ENCODE peak calls at places on chromosomes 1 and 21, in seven cellular contexts. L is ovary, R is cardiac muscle cell, J is epithelial cell of esophagus, E is left lung, Q is WTC11, Z is HFF-Myc. N is an unnamed sample.
A peak's percentile ranks its signal among the peaks of the same experiment; 100 is the strongest.

GRCh38 chr1:116498789-116499628 is 71.8 kb downstream of the CD58 start:
- DNase-seq in L (peak; percentile 45), R (peak; percentile 80), J (peak; percentile 70), E (no peak), Q (peak; percentile 68), Z (peak; percentile 65), N (no peak)

GRCh38 chr1:6874298-6874697 is 89.0 kb downstream of the CAMTA1 start:
- DNase-seq in L (no peak), R (no peak), J (no peak), E (no peak), Q (no peak), Z (no peak), N (no peak)

GRCh38 chr1:237058470-237058869 is 16.5 kb downstream of the RYR2 start:
- DNase-seq in L (no peak), R (no peak), J (no peak), E (no peak), Q (no peak), Z (no peak), N (no peak)

GRCh38 chr21:29125979-29126378 is 4.5 kb upstream of the MAP3K7CL start:
- DNase-seq in L (no peak), R (no peak), J (no peak), E (no peak), Q (no peak), Z (no peak), N (no peak)

GRCh38 chr1:67214420-67215174 is 48.3 kb downstream of the IL23R start:
- DNase-seq in L (no peak), R (peak; percentile 37), J (peak; percentile 57), E (no peak), Q (peak; percentile 29), Z (no peak), N (no peak)

GRCh38 chr21:39281207-39281606 is 32.2 kb downstream of the BRWD1 start:
- DNase-seq in L (no peak), R (no peak), J (no peak), E (no peak), Q (no peak), Z (no peak), N (no peak)

GRCh38 chr1:182614796-182615451 is 10.7 kb upstream of the RGS16 start:
- DNase-seq in L (peak; percentile 87), R (peak; percentile 91), J (peak; percentile 65), E (peak; percentile 91), Q (peak; percentile 55), Z (peak; percentile 82), N (peak; percentile 72)

GRCh38 chr1:174652496-174653280 is 204.9 kb downstream of the GPR52 start:
- DNase-seq in L (no peak), R (no peak), J (no peak), E (no peak), Q (peak; percentile 65), Z (no peak), N (no peak)

GRCh38 chr1:37995773-37996379 is 6.1 kb upstream of the SF3A3 start:
- DNase-seq in L (peak; percentile 95), R (peak; percentile 97), J (peak; percentile 56), E (peak; percentile 87), Q (peak; percentile 85), Z (peak; percentile 94), N (peak; percentile 80)

GRCh38 chr1:27542463-27543273 is 52.7 kb upstream of the WASF2 start:
- DNase-seq in L (peak; percentile 63), R (peak; percentile 50), J (peak; percentile 85), E (peak; percentile 85), Q (no peak), Z (no peak), N (peak; percentile 72)

GRCh38 chr21:35697321-35697808 is 363.0 kb downstream of the SETD4 start:
- DNase-seq in L (peak; percentile 87), R (peak; percentile 81), J (peak; percentile 16), E (peak; percentile 65), Q (no peak), Z (peak; percentile 29), N (peak; percentile 32)

GRCh38 chr1:202765726-202766125 is 42.5 kb downstream of the KDM5B start:
- DNase-seq in L (no peak), R (no peak), J (no peak), E (no peak), Q (no peak), Z (no peak), N (no peak)

GRCh38 chr21:35563885-35564451 is 496.4 kb downstream of the SETD4 start:
- DNase-seq in L (peak; percentile 46), R (peak; percentile 97), J (no peak), E (no peak), Q (no peak), Z (peak; percentile 54), N (no peak)

GRCh38 chr1:211920602-211921226 is 90.2 kb upstream of the LPGAT1 start:
- DNase-seq in L (no peak), R (peak; percentile 36), J (no peak), E (no peak), Q (no peak), Z (no peak), N (no peak)

GRCh38 chr1:162873671-162874666 is 13.0 kb upstream of the CCDC190 start:
- DNase-seq in L (no peak), R (peak; percentile 79), J (peak; percentile 63), E (no peak), Q (no peak), Z (no peak), N (no peak)
- TF ChIP-seq CTCF in L (no peak), R (peak; percentile 44), J (peak; percentile 26), E (no peak), Q (no peak), Z (peak; percentile 16), N (no peak)

GRCh38 chr1:169466259-169467230 is 19.2 kb downstream of the SLC19A2 start:
- DNase-seq in L (no peak), R (peak; percentile 72), J (peak; percentile 58), E (no peak), Q (no peak), Z (no peak), N (no peak)
- TF ChIP-seq CTCF in L (peak; percentile 38), R (peak; percentile 40), J (peak; percentile 39), E (no peak), Q (no peak), Z (peak; percentile 16), N (no peak)

GRCh38 chr21:31780944-31781343 is 49.0 kb upstream of the SCAF4 start:
- DNase-seq in L (no peak), R (no peak), J (peak; percentile 75), E (no peak), Q (no peak), Z (no peak), N (no peak)
- TF ChIP-seq CTCF in L (no peak), R (no peak), J (peak; percentile 47), E (no peak), Q (no peak), Z (no peak), N (no peak)

GRCh38 chr1:33137800-33138199 is 44.0 kb downstream of the TRIM62 start:
- DNase-seq in L (peak; percentile 60), R (peak; percentile 68), J (peak; percentile 20), E (no peak), Q (peak; percentile 86), Z (no peak), N (no peak)
- TF ChIP-seq CTCF in L (peak; percentile 11), R (peak; percentile 75), J (peak; percentile 36), E (peak; percentile 21), Q (peak; percentile 61), Z (peak; percentile 76), N (peak; percentile 13)

GRCh38 chr1:94440088-94440487 is 21.9 kb downstream of the ABCD3 start:
- DNase-seq in L (no peak), R (no peak), J (no peak), E (no peak), Q (no peak), Z (no peak), N (no peak)
- TF ChIP-seq CTCF in L (no peak), R (peak; percentile 16), J (no peak), E (no peak), Q (no peak), Z (no peak), N (no peak)

DNA sequence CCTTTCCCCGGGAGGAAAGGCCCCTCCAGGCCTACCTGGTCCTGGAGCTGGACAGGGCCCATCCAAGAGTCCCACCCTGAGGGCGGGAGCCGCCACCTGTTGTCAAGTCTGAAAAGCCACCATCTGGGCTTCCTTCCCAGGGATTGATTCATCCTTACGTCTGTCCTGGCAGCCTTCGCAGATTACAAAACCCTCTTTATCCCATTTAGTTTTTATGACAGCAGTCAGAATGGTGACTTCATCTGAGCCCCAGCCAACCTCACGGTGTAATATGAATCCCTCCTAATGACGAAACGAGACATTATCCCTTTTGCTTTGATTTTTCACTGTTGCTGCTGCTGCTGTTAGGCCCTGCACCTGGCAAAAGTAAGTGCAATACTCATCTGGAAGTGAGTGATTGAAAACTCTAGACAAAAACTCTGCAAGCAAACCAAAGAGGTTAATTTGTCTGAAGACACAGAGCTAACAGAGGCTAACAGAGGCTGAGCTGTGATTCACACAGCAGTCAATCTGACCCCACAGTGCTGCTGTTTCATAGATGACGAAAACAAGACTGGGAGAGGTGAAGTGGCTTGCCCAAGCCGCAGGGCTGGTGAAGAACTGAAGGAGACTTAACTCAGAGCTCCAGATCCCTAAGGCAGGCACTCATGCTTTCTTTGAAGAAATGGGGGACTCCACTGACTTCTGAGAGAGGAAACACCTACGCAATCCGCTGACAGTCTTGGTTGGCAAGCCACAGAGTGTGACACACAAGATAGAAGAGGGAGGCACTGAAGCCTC is 30.0 kb upstream of the S100A7 start:
- DNase-seq in L (no peak), R (peak; percentile 94), J (peak; percentile 98), E (no peak), Q (no peak), Z (peak; percentile 66), N (no peak)
- TF ChIP-seq CTCF in L (no peak), R (no peak), J (peak; percentile 26), E (no peak), Q (no peak), Z (no peak), N (no peak)

GRCh38 chr1:147223740-147224615 is 1.2 kb downstream of the FMO5 start:
- DNase-seq in L (no peak), R (no peak), J (no peak), E (no peak), Q (no peak), Z (no peak), N (no peak)

DNA sequence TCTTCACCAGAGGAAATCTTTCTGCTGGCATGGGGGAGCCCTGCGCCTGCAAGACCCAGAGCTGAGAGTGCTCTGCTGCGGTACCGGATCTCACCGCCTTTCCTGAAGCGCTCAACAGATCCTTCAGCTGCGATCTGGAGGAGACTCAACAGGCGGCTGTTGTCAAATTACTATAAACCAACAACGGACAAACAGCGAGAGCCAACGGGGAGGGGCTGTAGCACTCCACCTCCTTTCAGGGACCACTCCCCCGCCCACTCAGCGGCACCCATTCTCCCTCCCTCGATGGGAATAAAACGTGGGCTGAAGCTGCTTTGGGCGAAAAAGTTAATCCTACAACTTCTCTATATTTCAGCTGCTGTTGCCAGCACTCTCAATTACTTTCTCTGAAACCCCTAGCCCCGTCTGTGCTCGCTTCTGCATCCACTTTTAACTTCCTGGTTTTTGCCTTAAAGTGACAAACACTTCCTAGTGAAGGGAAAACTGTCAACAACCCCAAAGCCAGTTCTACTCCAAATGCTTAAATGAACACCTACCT is at the start of gene FMO5:
- DNase-seq in L (peak; percentile 75), R (peak; percentile 79), J (peak; percentile 55), E (peak; percentile 77), Q (peak; percentile 67), Z (peak; percentile 15), N (peak; percentile 73)
- TF ChIP-seq CTCF in L (no peak), R (peak; percentile 12), J (peak; percentile 33), E (peak; percentile 37), Q (no peak), Z (no peak), N (peak; percentile 50)